ENCODE peak calls at places on chromosomes 2 and 18, in eight cellular contexts. J is Peyer's patch, H is left lung, F is prostate gland, C is T follicular helper cell, V is Panc1, K is DMS79 treated with DMSO at 0.1 percent for 48 hours, N is NCI-H1105 treated with DMSO at 0.1 percent for 48 hours. E is an unnamed sample.
A peak's percentile ranks its signal among the peaks of the same experiment; 100 is the strongest.

GRCh38 chr2:195864316-195864715 is 204.3 kb downstream of the DNAH7 start:
- DNase-seq in J (no peak), H (no peak), F (no peak), C (no peak), V (no peak), K (no peak), N (no peak), E (no peak)

GRCh38 chr2:39521876-39522517 is 84.9 kb upstream of the MAP4K3 start:
- DNase-seq in J (no peak), H (no peak), F (no peak), C (no peak), V (no peak), K (no peak), N (no peak), E (no peak)

GRCh38 chr2:189521686-189522434 is 58.7 kb downstream of the SLC40A1 start:
- DNase-seq in J (no peak), H (no peak), F (peak; percentile 37), C (no peak), V (no peak), K (no peak), N (no peak), E (no peak)

GRCh38 chr2:128403814-128404708 is 85.4 kb upstream of the HS6ST1 start:
- DNase-seq in J (no peak), H (no peak), F (no peak), C (no peak), V (no peak), K (no peak), N (no peak), E (no peak)

GRCh38 chr18:12886498-12887126 is 2.6 kb upstream of the PTPN2 start:
- DNase-seq in J (no peak), H (no peak), F (no peak), C (no peak), V (no peak), K (no peak), N (no peak), E (no peak)

GRCh38 chr18:78984941-78985784 is 5.5 kb downstream of the SALL3 start:
- DNase-seq in J (no peak), H (no peak), F (no peak), C (no peak), V (peak; percentile 50), K (peak; percentile 69), N (peak; percentile 79), E (no peak)

GRCh38 chr2:118363604-118364003 is 275.3 kb downstream of the INSIG2 start:
- DNase-seq in J (no peak), H (no peak), F (no peak), C (no peak), V (no peak), K (no peak), N (no peak), E (no peak)

GRCh38 chr2:181304011-181304844 is 153.0 kb upstream of the ITGA4 start:
- DNase-seq in J (peak; percentile 24), H (no peak), F (no peak), C (no peak), V (no peak), K (no peak), N (no peak), E (no peak)

GRCh38 chr2:120798569-120799215 is 63.0 kb downstream of the GLI2 start:
- DNase-seq in J (no peak), H (no peak), F (no peak), C (no peak), V (no peak), K (no peak), N (peak; percentile 17), E (no peak)

GRCh38 chr2:71792926-71793761 is 339.8 kb downstream of the DYSF start:
- DNase-seq in J (no peak), H (no peak), F (peak; percentile 70), C (no peak), V (no peak), K (no peak), N (no peak), E (no peak)

GRCh38 chr2:224412064-224412921 is 10.4 kb upstream of the FAM124B start:
- DNase-seq in J (no peak), H (no peak), F (peak; percentile 69), C (no peak), V (no peak), K (no peak), N (peak; percentile 75), E (no peak)

GRCh38 chr18:37588289-37588688 is 22.7 kb upstream of the CELF4 start:
- DNase-seq in J (no peak), H (no peak), F (no peak), C (no peak), V (no peak), K (no peak), N (no peak), E (no peak)

E was measured in HCT116.